ENCODE peak calls at places on chromosomes 5 and 9, in four cellular contexts. B is mesendoderm, Q is H1, X is IMR-90. R is an unnamed sample.

GRCh38 chr9:89686621-89687020 is 81.8 kb downstream of the GADD45G start:
- DNase-seq in B (no peak), Q (no peak), X (no peak), R (no peak)

GRCh38 chr5:165871279-165871678 is 2365.9 kb downstream of the MAT2B start:
- DNase-seq in B (no peak), Q (no peak), X (no peak), R (no peak)

GRCh38 chr9:34123682-34124081 is 2.8 kb downstream of the DCAF12 start:
- DNase-seq in B (no peak), Q (no peak), X (no peak), R (no peak)

GRCh38 chr5:145511351-145511750 is 323.8 kb downstream of the PRELID2 start:
- DNase-seq in B (no peak), Q (no peak), X (peak), R (no peak)

GRCh38 chr9:108815156-108815555 is 40.6 kb downstream of the ACTL7B start:
- DNase-seq in B (peak), Q (no peak), X (no peak), R (peak)

GRCh38 chr9:77518688-77519087 is 129.4 kb downstream of the GNA14 start:
- DNase-seq in B (no peak), Q (no peak), X (no peak), R (no peak)

GRCh38 chr5:101783241-101784095 is 512.6 kb downstream of the SLCO4C1 start:
- DNase-seq in B (no peak), Q (no peak), X (no peak), R (no peak)

GRCh38 chr9:124060844-124061605 is 49.5 kb downstream of the LHX2 start:
- DNase-seq in B (no peak), Q (no peak), X (no peak), R (no peak)

GRCh38 chr5:128920345-128921215 is 44.7 kb upstream of the SLC27A6 start:
- DNase-seq in B (no peak), Q (no peak), X (peak), R (no peak)

GRCh38 chr9:81832571-81833285 is 95.5 kb upstream of the SPATA31D4 start:
- DNase-seq in B (no peak), Q (no peak), X (no peak), R (no peak)

GRCh38 chr5:59007460-59008063 is 424.7 kb downstream of the RAB3C start:
- DNase-seq in B (peak), Q (no peak), X (peak), R (no peak)

GRCh38 chr9:90641868-90642558 is 611 bp downstream of the DIRAS2 start:
- DNase-seq in B (peak), Q (no peak), X (no peak), R (no peak)

GRCh38 chr5:156815988-156816599 is 34.0 kb upstream of the PPP1R2B start:
- DNase-seq in B (peak), Q (no peak), X (peak), R (peak)

GRCh38 chr5:1344975-1345838 is at the start of gene CLPTM1L:
- DNase-seq in B (peak), Q (peak), X (peak), R (peak)
- H3K56ac ChIP-seq in B (peak), Q (no peak), X (peak), R (no peak)

DNA sequence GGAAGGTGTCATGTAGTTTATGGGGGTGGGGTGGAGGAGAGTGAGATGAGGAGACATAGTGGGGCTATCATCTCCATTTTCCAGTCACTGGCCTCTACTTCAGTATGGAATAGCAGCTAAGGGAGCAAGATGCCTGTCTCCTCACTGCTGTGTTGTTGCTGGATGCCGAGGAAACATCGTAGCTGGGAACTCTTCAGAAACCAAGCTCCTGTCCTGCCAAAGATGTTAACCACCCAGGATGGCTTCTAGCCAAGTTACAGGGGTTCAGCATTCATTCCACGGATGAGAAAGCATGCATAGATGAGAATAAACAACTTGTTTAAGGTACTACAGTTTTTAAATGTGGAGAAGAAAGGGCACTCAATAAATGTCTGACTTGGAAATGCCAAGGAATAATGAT is 226.5 kb downstream of the ASTN2 start:
- DNase-seq in B (no peak), Q (no peak), X (no peak), R (no peak)
- H3K56ac ChIP-seq in B (no peak), Q (no peak), X (no peak), R (no peak)

GRCh38 chr5:173867173-173867679 is 20.9 kb upstream of the CPEB4 start:
- DNase-seq in B (no peak), Q (no peak), X (no peak), R (no peak)

GRCh38 chr5:173866249-173867172 is 21.6 kb upstream of the CPEB4 start:
- DNase-seq in B (no peak), Q (no peak), X (no peak), R (no peak)

GRCh38 chr5:173868096-173868879 is 19.9 kb upstream of the CPEB4 start:
- DNase-seq in B (peak), Q (peak), X (peak), R (no peak)

GRCh38 chr5:173862047-173862477 is 26.1 kb upstream of the CPEB4 start:
- DNase-seq in B (peak), Q (no peak), X (no peak), R (no peak)

DNA sequence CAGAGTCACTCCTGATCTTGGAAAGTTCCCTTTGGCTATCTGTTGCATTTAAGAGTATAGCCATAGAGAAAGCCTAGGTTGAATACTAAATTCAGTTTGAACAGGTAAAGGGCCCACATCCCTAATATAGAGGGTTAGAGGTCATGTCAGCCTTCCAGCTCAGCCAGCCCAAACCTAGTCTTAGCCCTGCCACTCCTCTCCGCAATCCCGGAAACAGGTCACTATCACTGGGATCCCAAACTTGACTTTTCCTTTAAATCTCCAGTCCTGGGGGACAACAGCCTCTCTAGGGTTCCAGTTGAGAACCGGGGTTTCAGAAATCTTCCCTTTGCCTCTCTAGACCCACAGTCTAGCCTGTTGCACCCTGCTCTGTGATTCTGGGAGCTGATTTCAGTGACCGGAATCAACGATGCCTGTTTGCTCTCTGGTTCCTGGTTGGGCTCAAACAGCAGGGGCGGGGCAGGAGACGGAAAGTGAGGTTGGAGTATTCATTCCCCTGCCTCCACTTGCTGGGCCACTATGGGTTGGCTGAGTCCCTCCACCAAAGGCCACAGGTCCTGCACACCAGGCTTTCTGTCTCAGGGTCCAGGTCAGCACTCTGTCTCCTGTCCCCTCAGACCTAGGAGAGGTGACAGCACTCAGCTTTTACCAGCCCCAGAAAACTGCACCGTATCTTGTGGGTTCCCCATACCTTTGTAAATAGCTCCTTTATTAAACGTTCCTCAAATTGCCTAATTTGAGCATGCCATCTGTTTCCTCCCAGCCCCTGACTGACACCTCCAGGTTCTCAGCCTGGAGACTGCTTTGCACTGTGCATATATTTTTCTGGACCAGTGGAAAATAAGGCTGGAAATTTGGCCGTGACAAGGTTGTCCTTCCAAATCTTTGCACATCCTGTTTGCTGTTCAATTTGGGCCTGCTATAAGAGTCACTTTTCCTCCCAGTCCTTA is 23.7 kb upstream of the CPEB4 start:
- DNase-seq in B (no peak), Q (no peak), X (no peak), R (no peak)
- H3K56ac ChIP-seq in B (no peak), Q (no peak), X (no peak), R (no peak)

DNA sequence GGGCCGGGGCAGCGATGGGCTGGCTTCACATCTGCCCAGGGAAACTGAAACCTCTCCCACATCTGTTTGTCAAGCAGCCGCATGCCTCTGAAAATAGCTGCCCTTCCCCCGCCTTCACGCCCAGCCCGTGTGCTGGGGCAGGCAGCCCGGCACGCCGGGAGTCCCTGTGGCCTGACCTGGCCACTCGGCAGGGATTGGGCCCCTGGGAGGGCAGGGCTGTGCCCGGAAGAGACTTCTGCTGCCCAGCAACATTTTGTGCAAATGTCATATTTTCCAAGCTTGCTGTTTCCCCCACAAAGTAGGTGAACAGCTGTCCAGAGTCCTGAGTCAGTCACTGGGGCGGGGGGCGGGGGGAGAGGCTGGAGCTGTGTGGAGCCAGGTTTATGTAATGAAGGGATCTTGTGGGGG is 8.2 kb downstream of the COL27A1 start:
- DNase-seq in B (peak), Q (no peak), X (peak), R (peak)
- H3K56ac ChIP-seq in B (no peak), Q (no peak), X (no peak), R (no peak)

GRCh38 chr9:8365466-8366160 is 566.0 kb upstream of the DMAC1 start:
- DNase-seq in B (peak), Q (no peak), X (no peak), R (no peak)

GRCh38 chr9:8362250-8362649 is 562.7 kb upstream of the DMAC1 start:
- DNase-seq in B (no peak), Q (no peak), X (no peak), R (no peak)

GRCh38 chr9:8364021-8364782 is 564.6 kb upstream of the DMAC1 start:
- DNase-seq in B (no peak), Q (no peak), X (no peak), R (no peak)

GRCh38 chr9:8365029-8365428 is 565.5 kb upstream of the DMAC1 start:
- DNase-seq in B (no peak), Q (no peak), X (peak), R (no peak)

DNA sequence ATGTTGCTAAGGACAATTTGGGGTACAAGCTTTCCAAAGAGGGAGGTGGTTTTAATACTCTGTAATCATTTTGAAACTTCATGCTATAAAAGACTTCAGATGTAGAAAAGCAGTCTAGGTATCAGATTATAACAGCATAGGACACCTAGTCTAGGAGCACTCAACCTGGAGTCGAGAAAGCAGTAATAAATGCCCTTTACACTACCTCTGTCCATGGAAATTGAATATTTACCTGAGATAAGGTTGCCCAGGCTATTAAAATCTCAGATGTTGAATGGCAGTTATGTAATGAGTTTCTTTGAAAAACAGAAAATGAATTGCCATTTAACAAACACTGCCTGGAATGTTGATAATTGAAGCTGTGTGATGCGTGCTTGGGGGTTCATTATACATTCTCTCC is 561.8 kb upstream of the DMAC1 start:
- DNase-seq in B (no peak), Q (no peak), X (no peak), R (no peak)
- H3K56ac ChIP-seq in B (no peak), Q (no peak), X (no peak), R (no peak)

DNA sequence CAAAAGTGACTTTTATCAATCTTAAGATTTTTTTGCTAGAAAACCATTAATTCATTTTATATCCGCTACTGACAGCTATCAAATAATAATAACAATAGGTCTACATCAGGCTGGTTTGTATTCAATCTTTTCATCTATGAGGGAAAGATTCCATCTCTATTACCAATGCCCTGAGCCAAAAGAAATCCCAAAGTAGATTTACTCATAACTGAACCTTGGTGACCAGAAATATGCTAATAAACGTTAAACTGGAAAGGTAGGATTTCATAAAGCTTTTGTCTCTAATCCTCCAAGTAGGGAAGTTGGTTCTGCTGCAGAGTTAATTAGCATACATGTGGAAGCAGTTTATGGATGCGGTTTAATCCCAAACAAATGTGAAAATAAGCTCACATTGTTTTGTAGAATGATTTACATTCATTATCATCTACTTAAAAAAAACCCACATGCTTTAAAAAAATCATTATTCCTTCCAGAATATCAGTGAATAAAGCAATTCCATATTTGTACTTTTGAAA is 715.5 kb downstream of the CETN3 start:
- DNase-seq in B (no peak), Q (no peak), X (no peak), R (no peak)
- H3K56ac ChIP-seq in B (no peak), Q (no peak), X (no peak), R (no peak)

GRCh38 chr9:133582501-133583045 is 26.6 kb downstream of the FAM163B start:
- DNase-seq in B (no peak), Q (no peak), X (no peak), R (no peak)

GRCh38 chr9:133584167-133584558 is 25.0 kb downstream of the FAM163B start:
- DNase-seq in B (no peak), Q (no peak), X (no peak), R (no peak)

GRCh38 chr9:133584559-133585476 is 24.4 kb downstream of the FAM163B start:
- DNase-seq in B (peak), Q (no peak), X (no peak), R (peak)

GRCh38 chr9:133583111-133583510 is 26.1 kb downstream of the FAM163B start:
- DNase-seq in B (no peak), Q (no peak), X (no peak), R (no peak)

DNA sequence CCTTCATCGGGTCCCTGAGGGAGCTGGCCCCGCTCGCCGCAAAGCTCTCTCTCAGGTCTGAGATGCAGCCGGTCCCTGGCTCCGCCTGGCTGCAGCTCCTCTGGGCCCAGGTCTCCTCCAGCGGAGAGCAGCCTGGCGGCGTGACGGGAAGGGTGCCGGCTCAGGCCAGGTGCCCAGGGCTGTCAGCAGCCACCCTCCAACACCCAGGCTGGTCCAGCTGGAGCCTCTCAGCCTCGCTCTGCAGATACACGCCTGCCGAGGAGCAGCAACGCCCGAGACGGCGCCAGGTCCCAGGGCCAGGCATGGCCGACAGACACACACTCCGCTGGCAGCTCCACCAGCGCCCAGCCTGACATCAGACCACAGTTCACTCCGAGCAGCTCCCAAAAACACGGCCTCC is 25.6 kb downstream of the FAM163B start:
- DNase-seq in B (no peak), Q (no peak), X (no peak), R (no peak)
- H3K56ac ChIP-seq in B (peak), Q (no peak), X (no peak), R (no peak)